ENCODE peak calls at places on chromosomes 13 and 19, in six cellular contexts. I is Caco-2, J is transverse colon, N is mucosa of descending colon, X is HCT116, Z is A549. O is an unnamed sample.

GRCh38 chr19:40225440-40226305 is 816 bp downstream of the CCNP start:
- DNase-seq in I (no peak), J (no peak), N (no peak), X (no peak), Z (no peak), O (no peak)

GRCh38 chr19:3098515-3099346 is 4.6 kb downstream of the GNA11 start:
- DNase-seq in I (no peak), J (peak; percentile 59), N (peak; percentile 71), X (no peak), Z (no peak), O (no peak)

GRCh38 chr19:44680536-44680935 is 9.3 kb downstream of the CEACAM19 start:
- DNase-seq in I (no peak), J (no peak), N (no peak), X (no peak), Z (no peak), O (no peak)

GRCh38 chr13:49315756-49316481 is 68.2 kb downstream of the CDADC1 start:
- DNase-seq in I (no peak), J (no peak), N (no peak), X (no peak), Z (no peak), O (no peak)

GRCh38 chr19:33621065-33621785 is 528 bp upstream of the CHST8 start:
- DNase-seq in I (no peak), J (no peak), N (no peak), X (no peak), Z (no peak), O (no peak)

GRCh38 chr13:84654654-84655244 is 772.5 kb upstream of the SLITRK1 start:
- DNase-seq in I (no peak), J (no peak), N (no peak), X (no peak), Z (no peak), O (no peak)

GRCh38 chr13:48210178-48210577 is 22.8 kb upstream of the ITM2B start:
- DNase-seq in I (no peak), J (no peak), N (no peak), X (no peak), Z (peak; percentile 23), O (peak; percentile 50)

GRCh38 chr13:31038834-31039552 is 106.5 kb downstream of the TEX26 start:
- DNase-seq in I (no peak), J (no peak), N (no peak), X (no peak), Z (no peak), O (no peak)

GRCh38 chr19:30362156-30362754 is 9.9 kb upstream of the ZNF536 start:
- DNase-seq in I (no peak), J (no peak), N (no peak), X (no peak), Z (no peak), O (no peak)

GRCh38 chr19:41999071-41999877 is 5.2 kb upstream of the ATP1A3 start:
- DNase-seq in I (no peak), J (no peak), N (peak; percentile 15), X (no peak), Z (peak; percentile 54), O (no peak)

GRCh38 chr19:55580628-55581144 is at the start of gene ZNF579:
- DNase-seq in I (peak; percentile 93), J (peak; percentile 90), N (peak; percentile 84), X (peak; percentile 84), Z (peak; percentile 96), O (peak; percentile 61)

GRCh38 chr19:19539738-19540703 is 2.0 kb downstream of the CILP2 start:
- DNase-seq in I (no peak), J (peak; percentile 72), N (peak; percentile 87), X (peak; percentile 80), Z (peak; percentile 52), O (no peak)

GRCh38 chr19:44951179-44952159 is 3.7 kb upstream of the CLPTM1 start:
- DNase-seq in I (peak; percentile 84), J (peak; percentile 54), N (no peak), X (peak; percentile 66), Z (peak; percentile 85), O (no peak)

GRCh38 chr19:8571006-8571411 is 6.2 kb downstream of the MYO1F start:
- DNase-seq in I (no peak), J (peak; percentile 55), N (peak; percentile 80), X (no peak), Z (peak; percentile 69), O (no peak)

GRCh38 chr19:38711726-38712153 is 32.5 kb downstream of the CAPN12 start:
- DNase-seq in I (no peak), J (peak; percentile 31), N (no peak), X (no peak), Z (no peak), O (no peak)
- H3K4me1 ChIP-seq in I (no peaks in the 10 kb centered on the region), J (peaks cover 14% of the 10 kb centered on the region), N (peaks cover 2% of the 10 kb centered on the region), X (no peaks in the 10 kb centered on the region), Z (peaks cover 46% of the 10 kb centered on the region), O (peaks cover 81% of the 10 kb centered on the region)

DNA sequence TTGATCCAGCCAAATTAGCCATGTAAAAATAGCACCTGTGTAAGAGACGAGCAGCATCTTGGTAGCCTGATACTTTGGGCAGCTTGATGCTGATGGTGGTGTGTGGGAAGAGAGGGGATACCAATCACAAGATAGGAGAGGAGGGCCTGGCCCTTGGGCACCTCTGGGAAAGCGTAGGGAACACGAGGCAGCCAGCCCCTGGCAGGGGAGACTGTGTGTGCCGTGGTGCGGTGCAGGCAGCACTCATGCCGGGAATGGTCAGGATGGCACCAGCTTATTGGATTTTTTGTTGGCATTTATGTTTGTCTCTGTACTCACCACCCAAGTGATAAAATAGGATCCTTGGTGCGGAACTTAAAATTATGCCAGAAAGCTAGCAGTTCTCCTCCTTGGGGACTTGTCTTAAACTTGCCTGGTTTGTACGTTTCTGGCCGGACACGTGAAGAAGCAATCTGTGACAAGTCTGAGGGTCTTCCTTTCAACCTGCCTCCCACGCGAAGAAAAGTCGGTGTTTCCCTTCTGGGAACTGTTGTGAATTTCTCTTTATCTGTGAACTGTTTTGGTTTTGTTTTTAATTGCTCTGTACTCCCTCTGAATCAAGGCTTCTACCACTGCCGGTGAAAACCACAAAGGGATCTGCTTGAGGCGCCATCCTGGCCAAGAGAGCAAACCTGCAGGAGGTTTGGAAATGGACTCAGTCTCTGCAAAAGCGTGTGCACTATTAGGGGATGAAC is 10.1 kb downstream of the SIGLEC8 start:
- DNase-seq in I (no peak), J (no peak), N (no peak), X (no peak), Z (no peak), O (no peak)
- H3K4me1 ChIP-seq in I (no peaks in the 10 kb centered on the region), J (no peaks in the 10 kb centered on the region), N (no peaks in the 10 kb centered on the region), X (no peaks in the 10 kb centered on the region), Z (no peaks in the 10 kb centered on the region), O (no peaks in the 10 kb centered on the region)

DNA sequence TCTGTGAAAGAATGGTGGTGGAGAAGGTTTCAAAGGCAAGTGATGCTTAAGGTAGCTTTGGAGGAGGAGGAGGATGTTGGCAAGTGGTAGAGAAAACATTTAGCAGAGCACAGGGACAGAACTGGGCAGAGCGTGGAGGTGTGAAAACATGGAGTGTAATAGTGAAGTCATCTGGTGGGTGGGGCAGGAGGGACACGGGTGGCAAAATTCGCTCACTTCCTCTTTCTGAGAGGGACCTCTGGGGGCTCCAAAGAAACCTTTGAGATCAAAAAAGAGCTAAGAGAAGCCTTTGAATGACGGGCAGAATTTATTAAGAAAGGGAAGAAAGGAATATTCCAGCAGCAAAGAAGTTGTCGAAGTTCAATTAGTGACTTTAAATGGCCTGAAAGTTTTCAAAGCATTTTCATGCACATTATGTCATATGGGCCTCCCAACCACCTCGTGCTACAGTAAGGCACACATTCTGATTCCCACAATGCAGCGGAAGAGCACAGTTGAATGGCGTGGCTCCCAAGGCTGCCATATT is 82.8 kb downstream of the STARD13 start:
- DNase-seq in I (no peak), J (no peak), N (no peak), X (no peak), Z (no peak), O (no peak)
- H3K4me1 ChIP-seq in I (peaks cover 29% of the 10 kb centered on the region), J (peaks cover 19% of the 10 kb centered on the region), N (peaks cover 10% of the 10 kb centered on the region), X (peaks cover under 1% of the 10 kb centered on the region), Z (no peaks in the 10 kb centered on the region), O (no peaks in the 10 kb centered on the region)

DNA sequence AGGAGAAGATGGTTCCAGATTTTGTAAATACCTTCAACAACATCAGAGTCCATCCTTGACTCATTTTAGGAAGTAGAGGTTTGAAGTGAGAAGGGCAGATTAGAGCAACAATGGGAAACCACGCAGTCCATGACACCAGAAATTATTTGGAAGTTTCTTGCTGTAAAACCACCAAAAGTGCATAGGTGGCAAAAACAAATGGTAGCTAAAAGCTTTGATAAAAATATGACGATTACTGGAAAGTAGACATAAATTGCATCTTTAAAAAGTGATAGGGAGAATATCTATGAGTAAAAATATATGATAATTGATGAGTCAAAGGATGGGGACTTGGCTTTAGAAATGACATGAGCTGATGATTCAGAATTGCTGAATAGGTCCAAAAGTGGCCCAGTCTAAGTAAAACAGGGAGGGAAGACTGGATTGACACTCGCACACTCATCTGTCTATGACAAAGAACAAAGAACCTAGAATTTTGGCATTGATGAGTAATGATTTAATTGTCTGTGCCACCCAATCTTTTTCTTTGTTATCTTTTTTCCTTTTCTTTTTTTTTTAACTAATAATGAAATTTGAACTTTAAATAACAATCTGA is 472.2 kb downstream of the MYO16 start:
- DNase-seq in I (no peak), J (no peak), N (no peak), X (no peak), Z (no peak), O (no peak)
- H3K4me1 ChIP-seq in I (no peaks in the 10 kb centered on the region), J (no peaks in the 10 kb centered on the region), N (no peaks in the 10 kb centered on the region), X (peaks cover 18% of the 10 kb centered on the region), Z (peaks cover 5% of the 10 kb centered on the region), O (no peaks in the 10 kb centered on the region)

GRCh38 chr19:10568826-10569651 is at the start of gene CDKN2D:
- DNase-seq in I (peak; percentile 99), J (peak; percentile 100), N (peak; percentile 100), X (peak; percentile 98), Z (peak; percentile 99), O (peak; percentile 88)
- H3K4me1 ChIP-seq in I (peaks cover 9% of the 10 kb centered on the region), J (peaks cover 36% of the 10 kb centered on the region), N (peaks cover 36% of the 10 kb centered on the region), X (peaks cover 55% of the 10 kb centered on the region), Z (peaks cover 28% of the 10 kb centered on the region), O (peaks cover 23% of the 10 kb centered on the region)

GRCh38 chr19:15250635-15250993 is 18.4 kb upstream of the EPHX3 start:
- DNase-seq in I (no peak), J (no peak), N (no peak), X (no peak), Z (no peak), O (no peak)

GRCh38 chr19:15248648-15249559 is 16.7 kb upstream of the EPHX3 start:
- DNase-seq in I (peak; percentile 30), J (peak; percentile 74), N (peak; percentile 77), X (no peak), Z (peak; percentile 65), O (peak; percentile 2)

GRCh38 chr19:15249912-15250634 is 17.8 kb upstream of the EPHX3 start:
- DNase-seq in I (no peak), J (no peak), N (no peak), X (no peak), Z (peak; percentile 69), O (no peak)

GRCh38 chr19:15248106-15248505 is 15.9 kb upstream of the EPHX3 start:
- DNase-seq in I (no peak), J (no peak), N (no peak), X (no peak), Z (no peak), O (no peak)

DNA sequence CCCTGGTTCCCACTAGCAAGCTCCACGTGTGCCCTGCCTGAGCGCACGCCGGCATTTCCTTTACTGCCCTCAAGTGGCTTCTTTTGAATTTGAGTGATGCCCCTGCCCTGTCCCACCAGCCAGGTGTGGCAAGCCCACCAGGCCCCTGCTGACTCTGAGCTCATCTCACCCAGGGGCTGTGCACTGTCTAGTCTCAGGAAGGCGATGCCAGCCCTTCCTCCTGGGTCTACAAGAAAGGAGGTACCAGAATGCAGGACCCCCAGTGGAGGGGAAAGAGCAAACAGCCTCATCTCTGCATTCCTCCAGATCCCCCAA is 17.3 kb upstream of the EPHX3 start:
- DNase-seq in I (no peak), J (no peak), N (no peak), X (no peak), Z (no peak), O (no peak)
- H3K4me1 ChIP-seq in I (peaks cover 27% of the 10 kb centered on the region), J (peaks cover 50% of the 10 kb centered on the region), N (peaks cover 37% of the 10 kb centered on the region), X (peaks cover 28% of the 10 kb centered on the region), Z (peaks cover 55% of the 10 kb centered on the region), O (no peaks in the 10 kb centered on the region)

GRCh38 chr13:111534646-111535461 is 214.4 kb downstream of the TEX29 start:
- DNase-seq in I (no peak), J (no peak), N (no peak), X (no peak), Z (no peak), O (no peak)
- H3K4me1 ChIP-seq in I (no peaks in the 10 kb centered on the region), J (no peaks in the 10 kb centered on the region), N (no peaks in the 10 kb centered on the region), X (no peaks in the 10 kb centered on the region), Z (no peaks in the 10 kb centered on the region), O (no peaks in the 10 kb centered on the region)